ENCODE peak calls at places on chromosomes 11 and 22, in four cellular contexts. I, Z, Q and S are unnamed samples.

GRCh38 chr11:74330065-74330858 is 18.8 kb upstream of the P4HA3 start:
- DNase-seq in I (no peak), Z (no peak), Q (no peak), S (no peak)

GRCh38 chr22:50600541-50600940 is at the start of gene MAPK8IP2:
- DNase-seq in I (no peak), Z (no peak), Q (peak), S (no peak)

GRCh38 chr22:38755911-38756532 is at the start of gene SUN2:
- DNase-seq in I (peak), Z (peak), Q (peak), S (no peak)

GRCh38 chr11:44940424-44940823 is 10.3 kb downstream of the TP53I11 start:
- DNase-seq in I (no peak), Z (no peak), Q (no peak), S (no peak)

GRCh38 chr11:15073361-15074205 is at the start of gene CALCB:
- DNase-seq in I (no peak), Z (no peak), Q (peak), S (no peak)

GRCh38 chr11:14644396-14645246 is 1.0 kb downstream of the PDE3B start:
- DNase-seq in I (peak), Z (peak), Q (peak), S (no peak)

GRCh38 chr22:23538502-23538860 is 41.6 kb downstream of the IGLL1 start:
- DNase-seq in I (no peak), Z (no peak), Q (peak), S (no peak)

GRCh38 chr11:120715239-120715638 is 203.7 kb downstream of the GRIK4 start:
- DNase-seq in I (peak), Z (no peak), Q (no peak), S (no peak)

GRCh38 chr11:100682247-100682969 is 4.7 kb upstream of the ARHGAP42 start:
- DNase-seq in I (peak), Z (no peak), Q (no peak), S (no peak)

GRCh38 chr11:128497057-128497957 is 90.1 kb downstream of the ETS1 start:
- DNase-seq in I (peak), Z (peak), Q (no peak), S (no peak)

GRCh38 chr22:49992921-49993648 is 19.5 kb downstream of the IL17REL start:
- DNase-seq in I (peak), Z (peak), Q (peak), S (no peak)

GRCh38 chr11:71452354-71453020 is 516 bp upstream of the NADSYN1 start:
- DNase-seq in I (peak), Z (no peak), Q (peak), S (peak)

GRCh38 chr11:71453021-71453910 is at the start of gene NADSYN1:
- DNase-seq in I (peak), Z (peak), Q (peak), S (peak)

GRCh38 chr11:71453911-71454304 is 905 bp downstream of the NADSYN1 start:
- DNase-seq in I (peak), Z (no peak), Q (no peak), S (no peak)

GRCh38 chr11:71450507-71450906 is 2.3 kb upstream of the DHCR7 start:
- DNase-seq in I (no peak), Z (no peak), Q (no peak), S (no peak)

GRCh38 chr11:71451596-71452353 is 1.2 kb upstream of the NADSYN1 start:
- DNase-seq in I (peak), Z (no peak), Q (peak), S (no peak)
- H3K4me3 ChIP-seq in I (peak), Z (peak), Q (peak), S (peak)

DNA sequence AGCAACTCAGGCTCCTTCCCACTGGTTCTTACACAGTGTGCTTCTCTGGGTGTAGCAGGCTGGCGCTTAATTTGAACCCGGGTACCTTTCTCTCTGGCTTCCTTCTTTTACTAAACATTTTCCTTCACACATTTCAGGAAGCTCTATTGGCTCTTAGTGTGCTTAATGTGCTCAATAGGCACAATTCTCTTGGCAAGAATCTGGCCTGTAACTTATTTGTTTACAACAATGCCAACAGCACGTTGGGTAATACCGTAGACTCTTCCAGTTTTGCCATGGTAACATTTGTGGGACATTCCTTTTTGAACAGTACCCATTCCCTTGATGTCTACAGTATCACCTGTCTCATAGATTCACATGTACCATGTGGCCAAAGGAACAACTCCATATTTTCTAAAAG is 47.8 kb downstream of the AAMDC start:
- DNase-seq in I (no peak), Z (no peak), Q (no peak), S (no peak)
- TF ChIP-seq CTCF in I (no peak), Z (no peak), Q (no peak), S (no peak)

GRCh38 chr11:6745465-6746015 is 26.2 kb downstream of the OR2AG2 start:
- DNase-seq in I (peak), Z (no peak), Q (no peak), S (no peak)

GRCh38 chr11:6746626-6747025 is 25.1 kb downstream of the OR2AG2 start:
- DNase-seq in I (no peak), Z (no peak), Q (no peak), S (no peak)

GRCh38 chr11:6745018-6745417 is 26.8 kb downstream of the OR2AG2 start:
- DNase-seq in I (peak), Z (no peak), Q (no peak), S (no peak)

GRCh38 chr11:6747097-6747662 is 24.6 kb downstream of the OR2AG2 start:
- DNase-seq in I (peak), Z (no peak), Q (no peak), S (no peak)

GRCh38 chr11:6746086-6746618 is 25.6 kb downstream of the OR2AG2 start:
- DNase-seq in I (peak), Z (no peak), Q (no peak), S (peak)
- H3K4me3 ChIP-seq in I (peak), Z (peak), Q (no peak), S (peak)

GRCh38 chr22:42428760-42429159 is 3.4 kb downstream of the NFAM1 start:
- DNase-seq in I (no peak), Z (no peak), Q (no peak), S (no peak)

GRCh38 chr22:42431401-42432019 is 693 bp downstream of the NFAM1 start:
- DNase-seq in I (no peak), Z (no peak), Q (no peak), S (no peak)

GRCh38 chr22:42432020-42432596 is at the start of gene NFAM1:
- DNase-seq in I (no peak), Z (peak), Q (no peak), S (no peak)

GRCh38 chr22:42432818-42433217 is 615 bp upstream of the NFAM1 start:
- DNase-seq in I (no peak), Z (no peak), Q (no peak), S (no peak)

DNA sequence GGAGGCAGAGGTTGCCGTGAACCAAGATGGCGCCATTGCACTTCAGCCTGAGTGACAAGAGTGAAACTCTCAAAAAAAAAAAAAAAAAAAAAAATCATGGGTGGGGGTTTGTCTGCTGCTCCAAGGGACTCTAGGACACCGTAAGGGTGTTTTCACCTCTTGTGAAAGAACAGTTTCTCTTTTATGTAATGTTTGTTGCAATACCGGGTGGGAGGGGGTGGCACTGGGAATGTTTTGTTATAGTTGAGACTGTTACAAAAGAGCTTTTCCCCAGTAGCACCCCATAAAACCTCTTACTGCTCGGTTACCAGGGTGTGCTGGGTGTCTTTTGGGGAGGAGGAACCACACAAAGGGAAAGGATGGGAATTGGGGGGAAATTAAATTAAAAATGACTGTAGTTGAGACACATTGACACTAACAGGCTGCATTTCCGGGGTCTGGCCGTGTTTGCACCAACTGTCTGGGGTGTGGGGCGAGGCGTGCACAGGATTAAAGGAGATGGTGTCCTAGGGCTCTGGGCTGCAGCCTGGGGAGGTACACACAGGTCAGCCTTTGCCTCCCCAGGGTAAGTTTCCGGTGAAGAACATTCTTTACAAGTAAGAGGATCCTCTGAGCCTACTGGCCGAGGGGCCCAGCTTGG is 1.6 kb downstream of the NFAM1 start:
- DNase-seq in I (no peak), Z (no peak), Q (no peak), S (no peak)
- TF ChIP-seq CTCF in I (no peak), Z (no peak), Q (no peak), S (no peak)

GRCh38 chr11:76978239-76978638 is 56.0 kb upstream of the B3GNT6 start:
- DNase-seq in I (no peak), Z (no peak), Q (no peak), S (no peak)
- H3K4me3 ChIP-seq in I (no peak), Z (no peak), Q (no peak), S (no peak)

DNA sequence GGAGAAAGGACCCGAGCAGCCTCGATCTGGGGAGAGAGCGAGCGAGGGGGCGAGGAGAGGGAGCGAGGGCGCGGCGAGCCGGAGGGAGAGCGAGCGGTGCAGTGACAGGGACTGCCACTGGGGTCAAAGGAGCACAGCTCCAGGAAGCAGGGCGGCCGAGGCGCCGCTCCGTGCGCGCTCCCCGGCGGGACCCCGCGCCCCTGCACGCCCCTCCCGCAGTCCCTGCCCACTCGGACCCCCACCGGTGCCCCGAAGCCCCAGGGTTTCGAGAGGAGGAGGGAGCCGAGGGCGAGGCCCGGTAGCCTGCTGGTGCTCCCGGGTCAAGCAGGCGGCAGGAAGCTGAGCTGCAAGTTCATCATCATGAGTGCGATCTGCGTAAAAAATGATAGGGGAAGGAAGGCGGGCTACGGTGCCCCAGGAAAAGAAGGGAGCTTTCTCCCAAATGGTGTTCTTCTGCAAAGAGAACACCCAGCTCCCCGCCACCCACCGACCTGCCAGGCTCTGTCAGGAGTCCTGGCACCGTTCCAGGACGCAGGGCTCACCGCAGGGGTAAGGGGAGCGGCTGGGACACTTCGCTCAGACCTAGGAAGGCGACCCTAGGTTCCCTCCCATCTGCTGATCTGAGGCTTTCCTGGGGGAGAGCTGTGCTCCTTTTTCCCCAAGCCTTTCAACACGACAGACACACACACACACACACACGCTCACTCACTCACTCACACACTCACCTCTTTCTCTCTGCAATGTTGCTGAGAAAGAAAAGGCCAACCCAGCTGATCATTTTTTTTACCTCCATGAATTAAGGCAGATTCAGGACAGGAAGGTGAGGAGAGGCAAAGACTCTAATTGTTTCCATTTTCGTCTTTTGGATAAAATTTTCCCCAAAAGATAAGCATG is at the start of gene MPPED2:
- DNase-seq in I (peak), Z (peak), Q (peak), S (no peak)
- TF ChIP-seq CTCF in I (peak), Z (peak), Q (peak), S (peak)